ENCODE peak calls at places on chromosome 2, in ten cellular contexts. C is spleen; T is CD4-positive, CD25-positive, alpha-beta regulatory T cell; G is AG04450; J is HepG2; S is naive thymus-derived CD4-positive, alpha-beta T cell; Z is ascending aorta; E is pancreas; P is OCI-LY7; B is transverse colon. A is an unnamed sample.

GRCh38 chr2:62287335-62287734 is 91.4 kb downstream of the B3GNT2 start:
- DNase-seq in C (no peak), E (no peak), J (no peak), T (no peak), S (no peak), G (no peak), P (no peak), B (no peak), Z (no peak), A (no peak)

GRCh38 chr2:96527990-96528679 is 8.4 kb upstream of the ARID5A start:
- DNase-seq in Z (peak), J (no peak), B (peak), T (peak), P (no peak), C (peak), G (no peak), E (no peak), S (peak), A (no peak)

GRCh38 chr2:29821591-29821990 is 99.8 kb downstream of the ALK start:
- DNase-seq in C (no peak), J (no peak), S (no peak), E (no peak), Z (no peak), G (no peak), T (no peak), B (no peak), P (no peak), A (no peak)

GRCh38 chr2:43224131-43224570 is 2.3 kb downstream of the ZFP36L2 start:
- DNase-seq in P (peak), G (no peak), Z (peak), B (peak), C (peak), S (peak), E (peak), J (peak), T (peak), A (no peak)

GRCh38 chr2:96895709-96896651 is 26.1 kb upstream of the SEMA4C start:
- DNase-seq in C (no peak), P (peak), G (no peak), T (no peak), E (no peak), Z (no peak), S (no peak), J (no peak), B (no peak), A (no peak)

GRCh38 chr2:64652231-64653173 is 1.2 kb downstream of the SERTAD2 start:
- DNase-seq in T (peak), C (no peak), J (peak), Z (peak), S (peak), B (peak), E (no peak), P (peak), G (no peak), A (no peak)

GRCh38 chr2:194730266-194730665 is 926.8 kb upstream of the SLC39A10 start:
- DNase-seq in Z (no peak), C (no peak), G (no peak), S (no peak), T (no peak), B (no peak), J (no peak), E (no peak), P (no peak), A (no peak)

GRCh38 chr2:241777686-241778627 is 1.3 kb downstream of the GAL3ST2 start:
- DNase-seq in C (peak), P (no peak), Z (no peak), T (no peak), B (no peak), S (no peak), E (no peak), G (no peak), J (no peak), A (no peak)

GRCh38 chr2:204329532-204329931 is 215.7 kb upstream of the PARD3B start:
- DNase-seq in T (no peak), E (no peak), G (no peak), C (no peak), B (no peak), P (no peak), J (no peak), Z (no peak), S (no peak), A (no peak)

GRCh38 chr2:54928719-54929118 is 121.5 kb downstream of the RTN4 start:
- DNase-seq in S (no peak), P (no peak), C (no peak), G (no peak), T (no peak), E (no peak), J (no peak), B (no peak), Z (no peak), A (no peak)

GRCh38 chr2:7612969-7613368 is 695.8 kb downstream of the RNF144A start:
- DNase-seq in S (no peak), B (no peak), T (no peak), E (no peak), J (peak), C (no peak), Z (no peak), P (no peak), G (no peak), A (peak)

GRCh38 chr2:237674731-237675276 is 47.4 kb downstream of the LRRFIP1 start:
- DNase-seq in C (peak), P (peak), G (no peak), E (peak), T (peak), B (peak), J (peak), S (peak), Z (peak), A (peak)

GRCh38 chr2:131044078-131044756 is 49.0 kb downstream of the FAM168B start:
- DNase-seq in Z (peak), C (peak), P (no peak), T (no peak), E (no peak), B (no peak), J (no peak), G (no peak), S (no peak), A (no peak)

GRCh38 chr2:65057391-65058052 is 1.3 kb downstream of the CEP68 start:
- DNase-seq in T (peak), J (peak), Z (no peak), C (no peak), S (peak), P (peak), B (no peak), E (no peak), G (no peak), A (peak)

GRCh38 chr2:19823507-19823906 is 78.3 kb downstream of the TTC32 start:
- DNase-seq in P (no peak), C (no peak), Z (no peak), S (no peak), J (no peak), B (no peak), G (no peak), T (no peak), E (no peak), A (no peak)

GRCh38 chr2:238560234-238560633 is 133.5 kb downstream of the ASB1 start:
- DNase-seq in B (no peak), G (no peak), C (peak), Z (no peak), J (peak), E (no peak), T (no peak), S (no peak), P (no peak), A (no peak)

GRCh38 chr2:65396348-65397026 is 35.9 kb downstream of the SPRED2 start:
- DNase-seq in E (no peak), P (peak), T (no peak), S (no peak), G (no peak), Z (peak), J (peak), B (peak), C (no peak), A (no peak)

GRCh38 chr2:34731274-34731673 is 1132.2 kb upstream of the FAM98A start:
- DNase-seq in S (no peak), G (no peak), E (no peak), P (no peak), B (no peak), J (no peak), Z (no peak), T (no peak), C (no peak), A (no peak)

GRCh38 chr2:71243548-71244301 is 16.8 kb upstream of the PAIP2B start:
- DNase-seq in T (no peak), J (no peak), B (no peak), P (no peak), Z (no peak), S (no peak), C (no peak), E (no peak), G (no peak), A (no peak)

GRCh38 chr2:63012541-63012940 is 38.1 kb upstream of the OTX1 start:
- DNase-seq in G (peak), S (no peak), E (no peak), J (no peak), P (no peak), Z (no peak), B (no peak), T (no peak), C (no peak), A (no peak)

GRCh38 chr2:173196638-173197037 is 121.0 kb downstream of the MAP3K20 start:
- DNase-seq in J (no peak), P (no peak), S (no peak), B (no peak), C (no peak), Z (no peak), E (no peak), T (no peak), G (no peak), A (no peak)

GRCh38 chr2:173196080-173196479 is 120.4 kb downstream of the MAP3K20 start:
- DNase-seq in Z (no peak), C (no peak), E (no peak), B (no peak), S (no peak), G (no peak), T (no peak), J (no peak), P (no peak), A (no peak)

GRCh38 chr2:173193925-173194324 is 118.3 kb downstream of the MAP3K20 start:
- DNase-seq in Z (no peak), E (no peak), J (no peak), C (no peak), T (no peak), P (no peak), G (no peak), B (no peak), S (no peak), A (no peak)

GRCh38 chr2:173192071-173192470 is 116.4 kb downstream of the MAP3K20 start:
- DNase-seq in E (no peak), J (no peak), T (no peak), Z (no peak), S (no peak), P (no peak), G (no peak), B (no peak), C (no peak), A (no peak)

DNA sequence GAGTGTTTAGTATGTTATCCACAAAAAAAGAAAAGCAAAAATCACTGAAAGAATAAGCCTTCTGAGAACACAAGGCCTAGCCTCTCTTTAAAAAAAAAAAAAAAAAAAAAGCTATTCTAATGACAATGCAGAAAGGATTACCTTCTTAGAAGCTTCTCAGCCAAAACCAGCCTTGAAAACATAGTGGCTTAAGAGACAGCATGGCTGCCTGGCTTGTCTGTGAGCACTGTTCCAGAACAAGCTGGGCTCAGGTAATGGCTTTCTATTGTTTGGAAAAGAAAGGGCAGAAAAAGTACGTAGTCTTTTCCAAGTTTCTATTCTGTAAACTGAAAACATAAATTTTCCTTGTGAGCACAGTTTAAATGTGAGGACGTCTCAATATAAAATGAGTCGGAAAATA is 119.5 kb downstream of the MAP3K20 start:
- DNase-seq in S (no peak), B (no peak), T (no peak), C (no peak), Z (no peak), J (no peak), G (no peak), P (no peak), E (no peak), A (no peak)
- H3K27ac ChIP-seq in S (no peak), B (peak), T (no peak), C (no peak), Z (peak), J (no peak), G (no peak), P (no peak), E (no peak), A (no peak)

GRCh38 chr2:98731709-98732349 is 897 bp upstream of the MGAT4A start:
- DNase-seq in G (no peak), S (no peak), J (peak), Z (no peak), P (peak), B (peak), E (no peak), C (no peak), T (peak), A (no peak)

GRCh38 chr2:98730053-98730850 is 680 bp downstream of the MGAT4A start:
- DNase-seq in P (peak), Z (peak), G (no peak), J (peak), C (peak), T (peak), E (peak), B (peak), S (peak), A (no peak)

GRCh38 chr2:98729652-98730051 is 1.3 kb downstream of the MGAT4A start:
- DNase-seq in B (no peak), S (no peak), G (no peak), T (peak), P (no peak), Z (no peak), C (no peak), J (no peak), E (no peak), A (no peak)

GRCh38 chr2:98732430-98733051 is 1.6 kb upstream of the MGAT4A start:
- DNase-seq in C (no peak), G (no peak), S (no peak), J (no peak), P (no peak), T (no peak), Z (no peak), E (no peak), B (no peak), A (no peak)

GRCh38 chr2:98730851-98731708 is at the start of gene MGAT4A:
- DNase-seq in Z (peak), S (peak), E (peak), J (peak), B (peak), P (peak), C (peak), G (no peak), T (peak), A (no peak)
- H3K27ac ChIP-seq in Z (peak), S (peak), E (peak), J (peak), B (peak), P (no peak), C (peak), G (no peak), T (peak), A (no peak)

GRCh38 chr2:126307740-126308139 is 348.2 kb upstream of the GYPC start:
- DNase-seq in P (no peak), J (no peak), T (no peak), G (no peak), S (no peak), E (no peak), C (no peak), B (no peak), Z (no peak), A (no peak)
- H3K27ac ChIP-seq in P (no peak), J (no peak), T (no peak), G (no peak), S (no peak), E (no peak), C (no peak), B (no peak), Z (no peak), A (no peak)

DNA sequence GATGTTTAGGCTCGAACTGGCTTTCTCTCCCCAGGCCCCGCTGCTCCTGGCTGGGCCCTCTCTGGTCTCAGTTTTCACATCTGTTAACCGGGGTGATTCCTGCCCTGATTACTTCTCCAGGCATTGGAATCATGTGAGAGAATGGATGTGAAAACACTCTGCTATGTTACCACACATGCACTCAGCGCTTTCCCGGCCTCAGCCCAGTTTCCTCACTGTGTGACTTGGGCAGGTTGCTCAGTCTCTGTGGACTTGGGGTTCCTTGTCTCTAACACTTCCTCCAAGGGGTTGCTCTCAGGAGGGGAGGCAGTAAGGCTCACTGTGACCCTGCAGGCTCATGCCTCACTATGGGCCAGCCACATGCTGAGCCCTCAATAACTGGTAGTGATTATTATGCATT is 230.4 kb upstream of the HS6ST1 start:
- DNase-seq in J (no peak), G (no peak), Z (no peak), E (no peak), T (no peak), P (no peak), S (no peak), B (no peak), C (no peak), A (no peak)
- H3K27ac ChIP-seq in J (no peak), G (no peak), Z (no peak), E (no peak), T (no peak), P (no peak), S (no peak), B (no peak), C (no peak), A (no peak)

GRCh38 chr2:120926463-120927165 is 190.9 kb downstream of the GLI2 start:
- DNase-seq in S (no peak), P (no peak), G (no peak), E (no peak), C (no peak), B (no peak), J (no peak), Z (no peak), T (no peak), A (no peak)
- H3K27ac ChIP-seq in S (no peak), P (no peak), G (peak), E (no peak), C (no peak), B (no peak), J (no peak), Z (no peak), T (no peak), A (no peak)

DNA sequence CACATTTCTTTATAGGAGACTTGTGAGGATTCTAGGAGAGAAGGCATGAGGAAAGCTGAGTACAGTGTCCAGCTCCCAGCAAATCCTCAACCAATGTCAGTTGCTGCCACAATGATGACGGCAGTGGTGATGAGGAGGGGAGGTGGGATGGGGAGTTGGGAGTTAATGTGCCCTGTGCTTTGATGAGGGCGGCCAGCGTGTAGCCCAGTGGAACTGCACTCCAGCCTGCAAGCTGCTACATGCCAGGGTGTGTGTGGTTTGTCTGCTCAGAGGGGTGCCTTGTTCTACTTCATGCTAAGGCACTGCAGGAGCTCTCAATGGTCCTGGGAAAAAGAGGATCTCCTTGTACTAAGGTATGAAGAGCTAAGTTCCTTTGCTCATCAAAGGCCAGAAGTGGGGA is 96.1 kb downstream of the MSH2 start:
- DNase-seq in S (no peak), B (no peak), G (no peak), J (no peak), P (no peak), C (no peak), T (no peak), Z (no peak), E (no peak), A (no peak)
- H3K27ac ChIP-seq in S (no peak), B (no peak), G (no peak), J (no peak), P (no peak), C (no peak), T (no peak), Z (no peak), E (no peak), A (no peak)

DNA sequence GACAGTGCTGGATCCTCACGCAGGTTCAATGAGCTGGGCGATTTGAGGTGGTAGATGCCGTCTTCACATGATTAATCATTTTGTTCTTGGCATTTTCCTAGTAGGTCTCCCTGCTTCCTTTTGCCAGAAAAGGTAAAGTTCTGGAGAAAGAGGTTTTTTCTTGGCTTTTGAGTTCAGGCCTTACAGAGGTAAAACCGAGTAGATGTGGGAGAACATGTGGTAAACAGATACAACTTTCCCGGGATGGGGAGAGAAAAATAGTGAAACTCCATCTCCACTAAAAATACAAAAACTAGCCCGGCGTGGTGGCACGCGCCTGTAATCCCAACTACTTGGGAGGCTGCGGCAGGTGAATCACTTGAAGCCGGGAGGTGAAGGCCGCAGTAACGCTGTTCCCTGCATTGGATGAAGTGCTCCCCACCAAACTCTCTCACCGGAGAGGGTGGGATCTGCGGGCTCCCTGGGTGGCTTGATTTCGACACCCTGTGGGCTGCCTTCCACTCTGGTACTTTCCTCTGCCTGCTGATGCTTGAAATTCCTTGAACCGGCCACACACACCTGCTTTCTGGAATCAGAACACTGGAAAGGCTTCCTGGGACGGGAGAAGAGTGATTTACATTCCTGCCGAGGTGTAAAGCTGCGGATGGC is 88.8 kb downstream of the ACTR3 start:
- DNase-seq in Z (no peak), P (no peak), B (no peak), S (no peak), J (no peak), T (no peak), C (no peak), E (no peak), G (no peak), A (no peak)
- H3K27ac ChIP-seq in Z (no peak), P (no peak), B (peak), S (no peak), J (peak), T (no peak), C (no peak), E (peak), G (no peak), A (peak)

GRCh38 chr2:215693999-215694356 is 258.1 kb upstream of the FN1 start:
- DNase-seq in S (no peak), T (no peak), C (no peak), J (no peak), G (no peak), E (no peak), B (no peak), Z (no peak), P (no peak), A (no peak)
- H3K27ac ChIP-seq in S (no peak), T (no peak), C (no peak), J (peak), G (peak), E (no peak), B (peak), Z (peak), P (no peak), A (no peak)